ENCODE peak calls at places on chromosomes 11 and 22, in four cellular contexts. H, K, F and A are unnamed samples.

GRCh38 chr11:67213251-67213650 is 53.0 kb upstream of the GRK2 start:
- DNase-seq in H (no peak), K (no peak), F (no peak), A (no peak)

GRCh38 chr22:36860821-36861659 is at the start of gene NCF4:
- DNase-seq in H (peak; percentile 57), K (no peak), F (no peak), A (no peak)

GRCh38 chr11:124740277-124740882 is 638 bp downstream of the NRGN start:
- DNase-seq in H (no peak), K (peak; percentile 46), F (peak; percentile 21), A (no peak)

GRCh38 chr11:96207459-96208449 is 135.2 kb downstream of the MAML2 start:
- DNase-seq in H (no peak), K (no peak), F (no peak), A (no peak)

GRCh38 chr11:8631395-8632110 is 37.5 kb upstream of the STK33 start:
- DNase-seq in H (peak; percentile 25), K (no peak), F (peak; percentile 82), A (no peak)

GRCh38 chr11:22711880-22712279 is 45.5 kb downstream of the GAS2 start:
- DNase-seq in H (no peak), K (no peak), F (no peak), A (no peak)

GRCh38 chr11:16859651-16860050 is 121.2 kb downstream of the C11orf58 start:
- DNase-seq in H (no peak), K (no peak), F (no peak), A (no peak)

GRCh38 chr11:118370774-118371173 is 11.4 kb downstream of the UBE4A start:
- DNase-seq in H (no peak), K (no peak), F (no peak), A (no peak)

GRCh38 chr11:126406368-126406767 is 50.9 kb downstream of the ST3GAL4 start:
- DNase-seq in H (no peak), K (no peak), F (no peak), A (no peak)

GRCh38 chr22:46381142-46381541 is 45.6 kb downstream of the TRMU start:
- DNase-seq in H (no peak), K (peak; percentile 61), F (peak; percentile 27), A (no peak)

GRCh38 chr11:46364791-46365190 is 16.7 kb upstream of the MDK start:
- DNase-seq in H (no peak), K (no peak), F (no peak), A (no peak)

GRCh38 chr22:26734339-26735018 is 77.1 kb downstream of the MIAT start:
- DNase-seq in H (no peak), K (no peak), F (peak; percentile 35), A (no peak)

GRCh38 chr11:119828011-119828410 is 99.0 kb upstream of the NECTIN1 start:
- DNase-seq in H (no peak), K (no peak), F (no peak), A (no peak)

GRCh38 chr11:3747704-3748103 is 49.6 kb downstream of the NUP98 start:
- DNase-seq in H (no peak), K (no peak), F (peak; percentile 73), A (no peak)

GRCh38 chr11:13105237-13105844 is 96.2 kb downstream of the RASSF10 start:
- DNase-seq in H (peak; percentile 43), K (no peak), F (no peak), A (no peak)

GRCh38 chr11:103537904-103538502 is 428.8 kb downstream of the DYNC2H1 start:
- DNase-seq in H (no peak), K (no peak), F (no peak), A (no peak)

GRCh38 chr11:132405728-132406127 is 1035.3 kb downstream of the NTM start:
- DNase-seq in H (no peak), K (no peak), F (peak; percentile 12), A (no peak)

GRCh38 chr11:126993599-126993998 is 7.0 kb downstream of the KIRREL3 start:
- DNase-seq in H (no peak), K (no peak), F (peak; percentile 44), A (no peak)

GRCh38 chr11:58675344-58676155 is 53.1 kb downstream of the CNTF start:
- DNase-seq in H (peak; percentile 62), K (peak; percentile 75), F (peak; percentile 36), A (peak; percentile 20)

GRCh38 chr11:77244277-77245014 is 57.0 kb downstream of the GDPD4 start:
- DNase-seq in H (no peak), K (no peak), F (peak; percentile 88), A (no peak)

GRCh38 chr11:133386852-133387251 is 145.4 kb downstream of the OPCML start:
- DNase-seq in H (no peak), K (no peak), F (no peak), A (no peak)

GRCh38 chr11:12377824-12378593 is 638 bp downstream of the PARVA start:
- DNase-seq in H (peak; percentile 51), K (peak; percentile 50), F (peak; percentile 84), A (no peak)

GRCh38 chr11:2093575-2094353 is 45.4 kb downstream of the IGF2 start:
- DNase-seq in H (peak; percentile 45), K (no peak), F (peak; percentile 49), A (no peak)

GRCh38 chr11:6116638-6117037 is 9.2 kb downstream of the OR56B4 start:
- DNase-seq in H (no peak), K (no peak), F (no peak), A (no peak)

GRCh38 chr11:73838443-73839122 is 38.1 kb downstream of the COA4 start:
- DNase-seq in H (no peak), K (no peak), F (peak; percentile 77), A (no peak)

GRCh38 chr22:36027960-36028645 is 521 bp downstream of the RBFOX2 start:
- DNase-seq in H (peak; percentile 36), K (peak; percentile 45), F (no peak), A (no peak)

GRCh38 chr11:45301537-45302246 is 15.6 kb upstream of the SYT13 start:
- DNase-seq in H (no peak), K (no peak), F (no peak), A (no peak)

GRCh38 chr11:72730243-72730642 is 22.0 kb downstream of the ARAP1 start:
- DNase-seq in H (no peak), K (no peak), F (no peak), A (no peak)

GRCh38 chr22:38016182-38017078 is 32.1 kb upstream of the SOX10 start:
- DNase-seq in H (peak; percentile 39), K (no peak), F (peak; percentile 35), A (no peak)

GRCh38 chr11:128528294-128528693 is 59.1 kb downstream of the ETS1 start:
- DNase-seq in H (no peak), K (no peak), F (no peak), A (no peak)

GRCh38 chr11:9001736-9002135 is 2.1 kb downstream of the NRIP3 start:
- DNase-seq in H (no peak), K (no peak), F (peak; percentile 88), A (no peak)

GRCh38 chr22:41929158-41929896 is 2.7 kb upstream of the TNFRSF13C start:
- DNase-seq in H (no peak), K (no peak), F (no peak), A (no peak)

GRCh38 chr11:69138265-69138664 is 17.5 kb upstream of the SMIM38 start:
- DNase-seq in H (no peak), K (no peak), F (peak; percentile 91), A (no peak)

GRCh38 chr11:112806876-112807275 is 154.3 kb upstream of the NCAM1 start:
- DNase-seq in H (no peak), K (no peak), F (no peak), A (peak; percentile 38)

GRCh38 chr22:37894939-37895670 is 11.0 kb upstream of the MICALL1 start:
- DNase-seq in H (no peak), K (no peak), F (no peak), A (no peak)

GRCh38 chr22:30265131-30265720 is 1.4 kb downstream of the OSM start:
- DNase-seq in H (no peak), K (no peak), F (no peak), A (no peak)

GRCh38 chr22:30266445-30267381 is at the start of gene OSM:
- DNase-seq in H (no peak), K (no peak), F (no peak), A (no peak)

GRCh38 chr22:30265851-30266444 is 703 bp downstream of the OSM start:
- DNase-seq in H (peak; percentile 45), K (no peak), F (no peak), A (no peak)

GRCh38 chr22:30268331-30268730 is 1.7 kb upstream of the OSM start:
- DNase-seq in H (no peak), K (no peak), F (no peak), A (no peak)

GRCh38 chr22:30267382-30268302 is 991 bp upstream of the OSM start:
- DNase-seq in H (no peak), K (no peak), F (no peak), A (no peak)
- TF ChIP-seq CTCF in H (no peak), K (no peak), F (no peak), A (no peak)

GRCh38 chr11:26227311-26227710 is 104.6 kb upstream of the ANO3 start:
- DNase-seq in H (no peak), K (peak; percentile 2), F (peak; percentile 79), A (no peak)
- TF ChIP-seq CTCF in H (peak; percentile 5), K (peak; percentile 61), F (peak; percentile 55), A (peak; percentile 72)

DNA sequence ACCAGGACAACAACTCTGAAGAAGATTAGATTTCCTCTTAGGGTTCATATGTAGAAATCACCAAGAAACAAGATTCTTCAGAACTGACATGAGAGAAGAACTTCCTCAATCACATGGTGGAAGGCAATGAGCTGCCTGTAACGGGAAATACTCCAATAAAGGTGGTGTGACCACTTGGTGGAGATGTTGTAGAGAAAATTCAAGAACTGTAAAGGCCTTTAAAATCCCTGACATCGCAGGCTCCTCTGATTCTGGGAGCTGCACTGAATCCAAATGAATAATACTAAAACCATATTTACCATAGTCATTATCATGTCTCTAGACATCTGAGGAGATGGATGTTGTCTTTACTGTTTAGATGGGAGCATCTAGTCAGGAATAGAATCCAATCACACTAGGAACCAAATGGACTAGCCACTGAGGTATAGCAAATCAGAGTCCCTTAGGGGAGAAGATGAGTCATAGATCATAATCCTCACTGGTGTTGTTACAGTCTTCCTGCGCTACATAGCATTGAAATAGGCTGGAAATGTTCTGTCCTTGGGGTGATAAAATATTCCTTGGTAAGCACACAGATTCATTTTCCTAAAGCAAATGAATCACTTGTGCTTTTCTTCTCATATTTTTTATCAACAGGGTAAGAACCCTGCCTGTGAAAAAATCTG is 321.6 kb upstream of the TENM4 start:
- DNase-seq in H (peak; percentile 5), K (no peak), F (no peak), A (no peak)
- TF ChIP-seq CTCF in H (no peak), K (no peak), F (peak; percentile 3), A (no peak)

DNA sequence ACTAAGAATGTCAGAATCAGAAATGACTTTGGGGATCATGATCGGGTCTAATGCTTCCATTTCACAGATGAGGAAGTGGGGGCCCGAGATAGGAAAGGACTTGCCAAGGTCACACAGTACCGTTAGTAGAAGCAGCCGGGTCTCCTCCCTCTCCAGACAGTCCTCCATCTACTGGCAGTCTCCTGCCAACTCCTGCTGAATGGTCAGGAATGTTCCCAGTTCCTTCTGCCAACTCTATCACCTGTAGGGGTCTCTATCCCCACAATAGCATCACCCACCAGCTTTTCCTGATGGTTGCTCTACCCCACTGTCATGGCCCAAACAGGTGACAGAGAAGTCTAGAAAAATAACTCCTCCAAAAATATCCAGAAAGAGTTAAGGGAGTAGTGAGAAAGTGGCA is 23.9 kb upstream of the CCDC86 start:
- DNase-seq in H (no peak), K (no peak), F (no peak), A (no peak)
- TF ChIP-seq CTCF in H (no peak), K (no peak), F (no peak), A (no peak)

GRCh38 chr11:123235117-123235686 is 40.2 kb upstream of the CLMP start:
- DNase-seq in H (peak; percentile 21), K (peak; percentile 27), F (no peak), A (no peak)
- TF ChIP-seq CTCF in H (peak; percentile 6), K (no peak), F (peak; percentile 70), A (peak; percentile 45)